ENCODE peak calls at places on chromosomes 6 and 20, in ten cellular contexts. J, Z, U, B, Q, O, L, H, R and M are unnamed samples.

GRCh38 chr6:16759646-16760535 is 1.4 kb downstream of the ATXN1 start:
- DNase-seq in H (peak), J (peak), R (peak), B (peak), L (peak), Z (peak), O (no peak), Q (peak), U (peak), M (peak)

GRCh38 chr20:3045042-3045815 is 623 bp upstream of the MRPS26 start:
- DNase-seq in U (peak), H (peak), R (no peak), L (peak), O (peak), Z (peak), J (peak), B (peak), Q (no peak), M (no peak)

GRCh38 chr6:166675736-166676135 is 48.7 kb upstream of the RPS6KA2 start:
- DNase-seq in O (no peak), U (no peak), Z (no peak), L (no peak), J (no peak), B (no peak), H (no peak), Q (no peak), R (no peak), M (no peak)

GRCh38 chr6:138973481-138974140 is 14.4 kb downstream of the REPS1 start:
- DNase-seq in Q (no peak), O (no peak), B (no peak), U (no peak), J (no peak), H (peak), Z (no peak), L (peak), R (no peak), M (no peak)

GRCh38 chr6:19804362-19805145 is 32.6 kb upstream of the ID4 start:
- DNase-seq in U (no peak), B (peak), R (peak), Z (peak), J (peak), O (peak), Q (no peak), L (peak), H (peak), M (peak)

GRCh38 chr20:11651138-11651537 is 266.6 kb upstream of the BTBD3 start:
- DNase-seq in B (no peak), H (no peak), Z (no peak), O (no peak), U (no peak), L (no peak), R (no peak), J (no peak), Q (no peak), M (no peak)

GRCh38 chr6:111602481-111603404 is 2.9 kb downstream of the TRAF3IP2 start:
- DNase-seq in R (no peak), J (peak), U (no peak), L (peak), O (no peak), B (no peak), H (peak), Q (no peak), Z (peak), M (no peak)

GRCh38 chr6:20839624-20840023 is 305.4 kb downstream of the CDKAL1 start:
- DNase-seq in J (no peak), B (no peak), U (no peak), R (no peak), H (no peak), Z (no peak), O (no peak), Q (no peak), L (no peak), M (no peak)

GRCh38 chr6:51118754-51119153 is 300.1 kb downstream of the TFAP2B start:
- DNase-seq in H (no peak), J (no peak), R (no peak), L (no peak), O (no peak), B (no peak), Q (no peak), U (no peak), Z (no peak), M (no peak)

GRCh38 chr6:6699741-6700367 is 111.3 kb downstream of the LY86 start:
- DNase-seq in J (peak), L (peak), H (peak), Z (peak), B (no peak), U (no peak), O (peak), R (peak), Q (no peak), M (no peak)

GRCh38 chr20:61478094-61478493 is 226.0 kb downstream of the CDH4 start:
- DNase-seq in Z (no peak), U (no peak), B (no peak), R (no peak), L (no peak), J (peak), O (no peak), Q (no peak), H (no peak), M (no peak)

GRCh38 chr6:123794190-123794589 is 9.5 kb upstream of the NKAIN2 start:
- DNase-seq in L (no peak), H (no peak), O (no peak), J (no peak), B (no peak), Z (no peak), U (no peak), R (no peak), Q (no peak), M (no peak)

GRCh38 chr20:43911066-43911465 is 3.6 kb upstream of the TOX2 start:
- DNase-seq in H (peak), U (no peak), L (peak), Q (no peak), R (no peak), J (no peak), O (no peak), Z (no peak), B (no peak), M (peak)

GRCh38 chr6:36130672-36131516 is 581 bp downstream of the MAPK13 start:
- DNase-seq in O (no peak), Q (no peak), Z (peak), L (no peak), R (peak), J (peak), B (peak), U (no peak), H (peak), M (peak)

GRCh38 chr20:62331347-62331746 is 28.6 kb downstream of the ADRM1 start:
- DNase-seq in O (no peak), H (no peak), L (no peak), J (no peak), Z (no peak), B (no peak), Q (no peak), R (no peak), U (no peak), M (no peak)

GRCh38 chr6:168413018-168413720 is 27.8 kb upstream of the SMOC2 start:
- DNase-seq in O (no peak), Z (no peak), B (no peak), L (no peak), J (no peak), U (no peak), H (no peak), Q (no peak), R (no peak), M (no peak)

GRCh38 chr6:166764473-166765233 is 137.6 kb upstream of the RPS6KA2 start:
- DNase-seq in B (no peak), L (no peak), J (no peak), Q (no peak), U (no peak), Z (no peak), R (no peak), H (no peak), O (no peak), M (no peak)

GRCh38 chr6:111804627-111805235 is 68.5 kb downstream of the FYN start:
- DNase-seq in Q (peak), B (no peak), H (peak), J (peak), L (peak), Z (no peak), U (no peak), O (no peak), R (no peak), M (peak)

GRCh38 chr6:145214570-145214969 is 520.8 kb downstream of the EPM2A start:
- DNase-seq in R (peak), O (peak), H (peak), B (no peak), Z (no peak), U (peak), L (peak), J (peak), Q (no peak), M (no peak)

GRCh38 chr6:16319813-16320532 is 81.6 kb downstream of the GMPR start:
- DNase-seq in H (peak), Z (peak), O (no peak), R (peak), B (peak), Q (peak), U (peak), J (peak), L (peak), M (peak)

GRCh38 chr6:96704713-96705112 is 132.6 kb downstream of the GPR63 start:
- DNase-seq in H (no peak), U (no peak), B (no peak), J (no peak), Q (no peak), L (no peak), O (no peak), Z (no peak), R (no peak), M (no peak)

GRCh38 chr20:45502561-45502960 is 12.9 kb downstream of the SPINT3 start:
- DNase-seq in U (no peak), B (no peak), Z (no peak), Q (no peak), R (no peak), L (no peak), J (no peak), H (no peak), O (no peak), M (no peak)

GRCh38 chr6:68834561-68834960 is 199.5 kb downstream of the ADGRB3 start:
- DNase-seq in H (peak), L (no peak), B (no peak), U (no peak), Z (no peak), Q (no peak), R (no peak), J (no peak), O (peak), M (no peak)

GRCh38 chr6:164344801-164345291 is 930.3 kb downstream of the QKI start:
- DNase-seq in J (no peak), U (no peak), O (no peak), H (no peak), R (no peak), Q (no peak), L (peak), B (no peak), Z (no peak), M (no peak)

GRCh38 chr6:55449219-55449618 is 122.0 kb downstream of the GFRAL start:
- DNase-seq in H (peak), O (no peak), J (no peak), B (no peak), U (no peak), Z (no peak), Q (no peak), R (no peak), L (no peak), M (no peak)

GRCh38 chr6:138970856-138971425 is 17.1 kb downstream of the REPS1 start:
- DNase-seq in O (peak), J (peak), L (peak), R (no peak), U (no peak), Q (no peak), H (peak), B (no peak), Z (no peak), M (no peak)

GRCh38 chr6:87645080-87645479 is 55.1 kb downstream of the ORC3 start:
- DNase-seq in L (no peak), Q (no peak), R (no peak), Z (no peak), U (no peak), J (no peak), B (no peak), O (no peak), H (no peak), M (peak)

GRCh38 chr6:75201901-75202672 is 3.8 kb downstream of the COL12A1 start:
- DNase-seq in Z (peak), J (peak), L (no peak), R (no peak), U (no peak), O (no peak), B (no peak), H (peak), Q (no peak), M (no peak)

GRCh38 chr6:168968228-168968627 is 285.4 kb downstream of the THBS2 start:
- DNase-seq in J (peak), B (no peak), L (peak), Q (no peak), H (peak), R (no peak), U (no peak), Z (peak), O (no peak), M (no peak)

GRCh38 chr6:160249687-160250086 is 8.9 kb downstream of the SLC22A2 start:
- DNase-seq in O (no peak), Q (no peak), R (no peak), B (no peak), J (no peak), Z (no peak), H (no peak), L (no peak), U (no peak), M (no peak)

GRCh38 chr6:140382351-140382750 is 1007.9 kb upstream of the CITED2 start:
- DNase-seq in B (no peak), Z (no peak), R (no peak), Q (no peak), O (no peak), J (no peak), U (no peak), H (no peak), L (no peak), M (no peak)

GRCh38 chr6:93235775-93236174 is 183.6 kb downstream of the EPHA7 start:
- DNase-seq in B (no peak), U (no peak), L (no peak), Q (no peak), J (no peak), R (no peak), H (no peak), O (no peak), Z (no peak), M (no peak)

GRCh38 chr6:125303512-125303854 is 1.7 kb upstream of the HDDC2 start:
- DNase-seq in O (no peak), L (no peak), Z (no peak), U (no peak), B (no peak), J (no peak), H (no peak), R (no peak), Q (no peak), M (no peak)